ENCODE peak calls at places on chromosomes 1 and 21, in eight cellular contexts. X is mesothelial cell of epicardium; V is activated naive CD4-positive, alpha-beta T cell; D is foreskin melanocyte; P is iPS-NIHi11; C is ureter; M is GM12865; Z is K562. L is an unnamed sample.

GRCh38 chr1:53467391-53467790 is 8.2 kb downstream of the DMRTB1 start:
- DNase-seq in Z (no peak), V (no peak), P (no peak), X (no peak), M (no peak), D (no peak), C (no peak), L (no peak)

GRCh38 chr1:44250113-44250781 is 37.0 kb downstream of the DMAP1 start:
- DNase-seq in D (no peak), P (no peak), C (no peak), V (no peak), X (no peak), Z (no peak), M (no peak), L (no peak)

GRCh38 chr1:110267260-110267659 is 57.1 kb downstream of the KCNC4 start:
- DNase-seq in X (no peak), D (no peak), C (no peak), V (no peak), P (no peak), M (no peak), Z (peak), L (no peak)

GRCh38 chr1:204530932-204531331 is 14.7 kb downstream of the MDM4 start:
- DNase-seq in D (no peak), Z (no peak), P (no peak), C (no peak), V (no peak), M (peak), X (no peak), L (no peak)

GRCh38 chr1:43975249-43975961 is 645 bp downstream of the ATP6V0B start:
- DNase-seq in V (peak), Z (no peak), P (peak), C (peak), M (peak), X (no peak), D (no peak), L (no peak)

GRCh38 chr21:42652527-42653491 is 612 bp upstream of the PDE9A start:
- DNase-seq in C (peak), M (no peak), Z (peak), P (peak), D (no peak), X (no peak), V (no peak), L (no peak)

GRCh38 chr1:180952657-180953013 is 39.9 kb downstream of the KIAA1614 start:
- DNase-seq in X (no peak), M (no peak), D (no peak), P (no peak), C (no peak), Z (no peak), V (no peak), L (no peak)

GRCh38 chr1:202935863-202936262 is 8.8 kb upstream of the KLHL12 start:
- DNase-seq in P (no peak), V (no peak), D (no peak), C (no peak), X (no peak), Z (no peak), M (no peak), L (no peak)

GRCh38 chr1:74508449-74508848 is 4.0 kb downstream of the LRRC53 start:
- DNase-seq in Z (no peak), D (no peak), P (no peak), X (no peak), V (no peak), C (no peak), M (no peak), L (no peak)

GRCh38 chr1:121519042-121519755 is 334.4 kb downstream of the SRGAP2C start:
- DNase-seq in Z (peak), M (peak), P (peak), X (peak), V (peak), C (peak), D (no peak), L (peak)

GRCh38 chr1:101592861-101593260 is 356.0 kb downstream of the S1PR1 start:
- DNase-seq in X (no peak), P (no peak), V (no peak), C (no peak), D (no peak), M (no peak), Z (no peak), L (no peak)

GRCh38 chr1:117802546-117803257 is 126.7 kb downstream of the GDAP2 start:
- DNase-seq in C (no peak), M (no peak), D (peak), P (no peak), Z (no peak), V (no peak), X (no peak), L (no peak)

GRCh38 chr1:70278710-70279109 is 57.5 kb downstream of the SRSF11 start:
- DNase-seq in D (no peak), Z (no peak), X (no peak), V (no peak), C (no peak), M (no peak), P (no peak), L (no peak)

GRCh38 chr1:155022927-155023236 is 10.7 kb downstream of the DCST2 start:
- DNase-seq in V (no peak), M (no peak), Z (no peak), D (no peak), P (no peak), C (no peak), X (no peak), L (no peak)

GRCh38 chr1:33152685-33153432 is 29.0 kb downstream of the TRIM62 start:
- DNase-seq in Z (no peak), X (no peak), C (no peak), V (no peak), P (peak), M (peak), D (no peak), L (no peak)

GRCh38 chr1:54591127-54591756 is 32.1 kb downstream of the FAM151A start:
- DNase-seq in D (no peak), Z (no peak), X (no peak), M (no peak), P (no peak), V (no peak), C (no peak), L (no peak)

GRCh38 chr1:202029171-202029665 is 18.8 kb downstream of the ELF3 start:
- DNase-seq in X (no peak), M (no peak), C (no peak), Z (no peak), V (no peak), D (peak), P (no peak), L (no peak)

GRCh38 chr21:18545908-18546307 is 142.3 kb upstream of the TMPRSS15 start:
- DNase-seq in V (no peak), C (no peak), X (no peak), D (no peak), M (no peak), P (no peak), Z (no peak), L (no peak)

GRCh38 chr1:172143384-172144025 is 277.0 kb upstream of the C1orf105 start:
- DNase-seq in M (no peak), X (no peak), V (no peak), Z (no peak), P (no peak), C (no peak), D (no peak), L (no peak)

GRCh38 chr1:244010191-244010590 is 40.9 kb upstream of the ZBTB18 start:
- DNase-seq in Z (no peak), M (no peak), X (no peak), P (peak), D (no peak), C (no peak), V (peak), L (peak)

GRCh38 chr1:85374160-85374559 is 90.8 kb downstream of the DDAH1 start:
- DNase-seq in D (no peak), X (no peak), Z (no peak), C (no peak), P (no peak), M (no peak), V (no peak), L (no peak)

GRCh38 chr1:3373175-3373574 is 81.3 kb upstream of the ARHGEF16 start:
- DNase-seq in P (no peak), Z (no peak), D (no peak), M (no peak), C (no peak), V (no peak), X (no peak), L (no peak)

GRCh38 chr21:15057290-15057689 is 7.5 kb downstream of the NRIP1 start:
- DNase-seq in Z (no peak), D (no peak), C (no peak), X (no peak), V (no peak), M (no peak), P (no peak), L (no peak)

GRCh38 chr21:33825898-33826297 is 89.7 kb downstream of the ATP5PO start:
- DNase-seq in Z (no peak), D (no peak), V (no peak), X (no peak), P (no peak), M (no peak), C (no peak), L (no peak)

GRCh38 chr21:42406201-42406601 is 2.5 kb downstream of the UBASH3A start:
- DNase-seq in X (no peak), V (no peak), P (no peak), M (no peak), D (no peak), C (no peak), Z (no peak), L (no peak)

GRCh38 chr1:7549693-7550161 is 221.4 kb upstream of the VAMP3 start:
- DNase-seq in C (no peak), M (peak), P (no peak), Z (no peak), X (no peak), D (peak), V (no peak), L (no peak)

GRCh38 chr1:219837274-219837993 is 90.9 kb downstream of the SLC30A10 start:
- DNase-seq in X (no peak), Z (peak), P (peak), D (peak), V (no peak), C (no peak), M (peak), L (no peak)